ENCODE peak calls at places on chromosomes 16 and 17, in five cellular contexts. One of them, this sample, is unnamed.

GRCh38 chr17:64008830-64009229 is 10.7 kb downstream of the PRR29 start:
- DNase-seq in lower leg skin: no peak
- DNase-seq in IMR-90: no peak
- DNase-seq in AG09309: no peak
- DNase-seq in breast epithelium: no peak
- DNase-seq in this sample: no peak

GRCh38 chr17:7285679-7286078 is 4.2 kb downstream of the SLC2A4 start:
- DNase-seq in lower leg skin: no peak
- DNase-seq in IMR-90: no peak
- DNase-seq in AG09309: no peak
- DNase-seq in breast epithelium: no peak
- DNase-seq in this sample: no peak

GRCh38 chr16:25066747-25067631 is 44.6 kb upstream of the LCMT1 start:
- DNase-seq in lower leg skin: peak
- DNase-seq in IMR-90: peak
- DNase-seq in AG09309: no peak
- DNase-seq in breast epithelium: peak
- DNase-seq in this sample: peak

GRCh38 chr16:72261127-72261526 is 89.2 kb upstream of the PMFBP1 start:
- DNase-seq in lower leg skin: no peak
- DNase-seq in IMR-90: no peak
- DNase-seq in AG09309: no peak
- DNase-seq in breast epithelium: no peak
- DNase-seq in this sample: no peak

GRCh38 chr17:35588196-35588920 is 1.2 kb downstream of the AP2B1 start:
- DNase-seq in lower leg skin: no peak
- DNase-seq in IMR-90: peak
- DNase-seq in AG09309: no peak
- DNase-seq in breast epithelium: no peak
- DNase-seq in this sample: peak

GRCh38 chr16:23052908-23053580 is 96.2 kb downstream of the USP31 start:
- DNase-seq in lower leg skin: no peak
- DNase-seq in IMR-90: no peak
- DNase-seq in AG09309: no peak
- DNase-seq in breast epithelium: no peak
- DNase-seq in this sample: no peak

GRCh38 chr17:7842380-7842949 is 8.4 kb downstream of the KDM6B start:
- DNase-seq in lower leg skin: no peak
- DNase-seq in IMR-90: peak
- DNase-seq in AG09309: no peak
- DNase-seq in breast epithelium: peak
- DNase-seq in this sample: peak

GRCh38 chr16:1791256-1791942 is 2.1 kb downstream of the IGFALS start:
- DNase-seq in lower leg skin: no peak
- DNase-seq in IMR-90: no peak
- DNase-seq in AG09309: no peak
- DNase-seq in breast epithelium: no peak
- DNase-seq in this sample: no peak

GRCh38 chr16:54284319-54284930 is 2.2 kb downstream of the IRX3 start:
- DNase-seq in lower leg skin: no peak
- DNase-seq in IMR-90: no peak
- DNase-seq in AG09309: no peak
- DNase-seq in breast epithelium: no peak
- DNase-seq in this sample: no peak

GRCh38 chr16:56294599-56294998 is 103.3 kb downstream of the GNAO1 start:
- DNase-seq in lower leg skin: no peak
- DNase-seq in IMR-90: peak
- DNase-seq in AG09309: peak
- DNase-seq in breast epithelium: no peak
- DNase-seq in this sample: peak

GRCh38 chr16:53789159-53789558 is 85.2 kb downstream of the FTO start:
- DNase-seq in lower leg skin: no peak
- DNase-seq in IMR-90: peak
- DNase-seq in AG09309: peak
- DNase-seq in breast epithelium: no peak
- DNase-seq in this sample: peak

GRCh38 chr17:80029235-80029974 is 6.3 kb downstream of the TBC1D16 start:
- DNase-seq in lower leg skin: peak
- DNase-seq in IMR-90: peak
- DNase-seq in AG09309: peak
- DNase-seq in breast epithelium: peak
- DNase-seq in this sample: peak

GRCh38 chr17:51397361-51398127 is 137.2 kb downstream of the UTP18 start:
- DNase-seq in lower leg skin: no peak
- DNase-seq in IMR-90: peak
- DNase-seq in AG09309: peak
- DNase-seq in breast epithelium: no peak
- DNase-seq in this sample: peak

DNA sequence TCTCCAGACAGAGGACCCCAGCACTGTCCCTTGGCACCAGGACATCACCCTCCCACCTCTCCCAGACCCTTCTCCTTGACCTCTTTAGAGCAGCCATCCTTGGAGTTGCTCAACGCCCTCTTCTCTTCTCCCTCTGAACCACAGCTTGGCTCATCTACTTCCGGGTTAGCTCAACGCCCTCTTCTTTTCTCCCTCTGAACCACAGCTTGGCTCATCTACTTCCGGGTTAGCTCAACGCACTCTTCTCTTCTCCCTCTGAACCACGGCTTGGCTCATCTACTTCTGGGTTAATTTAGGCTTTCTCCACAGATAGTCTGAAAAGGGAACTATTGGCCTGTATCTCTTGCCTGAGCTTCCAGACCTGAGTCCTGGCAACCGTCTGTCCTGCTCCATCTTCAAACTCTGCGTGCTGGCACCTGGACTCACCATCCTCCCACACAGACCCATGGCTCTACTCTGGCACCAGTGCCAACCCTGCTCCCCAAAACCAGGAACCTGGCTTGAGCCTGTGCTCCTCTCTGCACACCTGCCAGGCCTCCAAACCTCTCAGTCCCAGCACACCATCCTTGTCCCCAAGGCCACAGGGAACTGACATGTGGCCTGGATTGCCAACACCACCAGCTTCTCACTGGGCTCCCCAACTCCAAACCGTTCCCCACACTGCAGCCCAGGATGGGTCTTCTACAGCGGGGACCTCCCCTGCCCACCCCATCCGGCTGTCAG is 25.3 kb upstream of the FAAP100 start:
- DNase-seq in lower leg skin: no peak
- DNase-seq in IMR-90: no peak
- DNase-seq in AG09309: no peak
- DNase-seq in breast epithelium: no peak
- DNase-seq in this sample: peak
- H3K4me3 ChIP-seq in lower leg skin: no peak
- H3K4me3 ChIP-seq in IMR-90: no peak
- H3K4me3 ChIP-seq in AG09309: no peak
- H3K4me3 ChIP-seq in breast epithelium: peak
- H3K4me3 ChIP-seq in this sample: peak

GRCh38 chr16:49542391-49542891 is 168.8 kb downstream of the C16orf78 start:
- DNase-seq in lower leg skin: no peak
- DNase-seq in IMR-90: no peak
- DNase-seq in AG09309: no peak
- DNase-seq in breast epithelium: no peak
- DNase-seq in this sample: no peak

GRCh38 chr16:49544828-49545227 is 171.2 kb downstream of the C16orf78 start:
- DNase-seq in lower leg skin: no peak
- DNase-seq in IMR-90: no peak
- DNase-seq in AG09309: no peak
- DNase-seq in breast epithelium: no peak
- DNase-seq in this sample: no peak

GRCh38 chr16:49545243-49545642 is 171.6 kb downstream of the C16orf78 start:
- DNase-seq in lower leg skin: no peak
- DNase-seq in IMR-90: no peak
- DNase-seq in AG09309: no peak
- DNase-seq in breast epithelium: no peak
- DNase-seq in this sample: no peak

GRCh38 chr16:49540836-49541235 is 167.2 kb downstream of the C16orf78 start:
- DNase-seq in lower leg skin: no peak
- DNase-seq in IMR-90: no peak
- DNase-seq in AG09309: no peak
- DNase-seq in breast epithelium: no peak
- DNase-seq in this sample: no peak

DNA sequence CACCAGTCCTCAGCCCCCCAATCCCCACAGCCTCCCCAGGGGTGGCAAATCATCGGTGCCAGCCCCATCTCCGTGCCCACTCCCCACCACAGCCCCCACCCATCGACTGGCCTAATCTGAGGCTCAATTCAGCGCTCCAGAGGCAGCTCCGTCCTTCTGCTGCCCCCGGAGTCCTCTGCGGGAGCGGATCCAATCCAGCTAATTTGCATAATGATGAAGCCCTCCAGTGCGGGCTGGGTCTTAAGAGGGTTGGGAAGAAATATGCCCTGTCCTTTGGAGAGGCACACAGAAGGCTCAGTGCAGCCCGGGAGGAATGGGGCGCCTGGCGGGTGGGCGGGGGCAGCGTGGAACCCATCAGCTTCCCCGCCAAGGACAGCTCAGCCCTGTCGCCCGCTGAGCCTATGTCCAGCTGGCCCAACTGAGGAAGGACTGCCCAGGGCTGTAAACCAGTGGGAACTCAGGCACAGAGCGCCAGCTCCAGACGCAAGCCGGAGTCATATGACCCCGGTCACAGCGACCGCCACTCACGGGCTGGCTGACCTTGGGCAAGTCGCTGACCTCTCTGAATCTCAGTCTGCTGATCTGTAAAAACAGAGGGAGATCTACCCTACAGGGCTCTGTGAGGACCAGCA is 169.8 kb downstream of the C16orf78 start:
- DNase-seq in lower leg skin: no peak
- DNase-seq in IMR-90: no peak
- DNase-seq in AG09309: no peak
- DNase-seq in breast epithelium: no peak
- DNase-seq in this sample: no peak
- TF ChIP-seq CTCF in lower leg skin: no peak
- TF ChIP-seq CTCF in IMR-90: no peak
- TF ChIP-seq CTCF in AG09309: no peak
- TF ChIP-seq CTCF in breast epithelium: no peak
- TF ChIP-seq CTCF in this sample: no peak

GRCh38 chr17:75244133-75244866 is 17.1 kb downstream of the GGA3 start:
- DNase-seq in lower leg skin: no peak
- DNase-seq in IMR-90: no peak
- DNase-seq in AG09309: no peak
- DNase-seq in breast epithelium: no peak
- DNase-seq in this sample: no peak

GRCh38 chr17:75241996-75242460 is 19.4 kb downstream of the GGA3 start:
- DNase-seq in lower leg skin: no peak
- DNase-seq in IMR-90: peak
- DNase-seq in AG09309: no peak
- DNase-seq in breast epithelium: no peak
- DNase-seq in this sample: peak

GRCh38 chr17:75246404-75246803 is 15.0 kb downstream of the GGA3 start:
- DNase-seq in lower leg skin: no peak
- DNase-seq in IMR-90: no peak
- DNase-seq in AG09309: no peak
- DNase-seq in breast epithelium: peak
- DNase-seq in this sample: no peak

GRCh38 chr17:75242461-75243042 is 18.9 kb downstream of the GGA3 start:
- DNase-seq in lower leg skin: no peak
- DNase-seq in IMR-90: no peak
- DNase-seq in AG09309: no peak
- DNase-seq in breast epithelium: no peak
- DNase-seq in this sample: no peak

DNA sequence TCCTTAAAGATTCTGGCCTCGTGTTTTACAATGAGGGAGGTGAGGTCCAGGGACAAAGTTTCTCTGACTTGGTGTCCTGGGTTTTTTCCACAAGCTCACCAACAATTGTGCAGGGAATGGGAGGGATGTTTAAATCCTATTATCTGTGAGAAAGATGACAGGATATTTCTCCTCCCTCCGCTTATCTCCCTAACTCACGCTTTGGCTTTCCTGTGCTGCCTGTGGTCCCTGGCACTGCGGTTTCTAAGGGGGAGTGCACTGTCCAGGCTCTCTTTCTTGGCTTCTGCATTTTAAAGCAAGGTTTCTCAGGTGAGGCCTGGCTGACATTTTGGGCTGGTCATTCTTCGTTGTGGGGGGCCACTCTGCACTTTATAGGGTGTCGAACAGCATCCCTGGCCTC is 16.4 kb downstream of the GGA3 start:
- DNase-seq in lower leg skin: no peak
- DNase-seq in IMR-90: no peak
- DNase-seq in AG09309: no peak
- DNase-seq in breast epithelium: no peak
- DNase-seq in this sample: no peak
- H3K4me3 ChIP-seq in lower leg skin: no peak
- H3K4me3 ChIP-seq in IMR-90: no peak
- H3K4me3 ChIP-seq in AG09309: no peak
- H3K4me3 ChIP-seq in breast epithelium: no peak
- H3K4me3 ChIP-seq in this sample: no peak

GRCh38 chr16:85380002-85380395 is 233.1 kb upstream of the GSE1 start:
- DNase-seq in lower leg skin: no peak
- DNase-seq in IMR-90: no peak
- DNase-seq in AG09309: no peak
- DNase-seq in breast epithelium: no peak
- DNase-seq in this sample: no peak
- TF ChIP-seq CTCF in lower leg skin: no peak
- TF ChIP-seq CTCF in IMR-90: no peak
- TF ChIP-seq CTCF in AG09309: no peak
- TF ChIP-seq CTCF in breast epithelium: no peak
- TF ChIP-seq CTCF in this sample: no peak

DNA sequence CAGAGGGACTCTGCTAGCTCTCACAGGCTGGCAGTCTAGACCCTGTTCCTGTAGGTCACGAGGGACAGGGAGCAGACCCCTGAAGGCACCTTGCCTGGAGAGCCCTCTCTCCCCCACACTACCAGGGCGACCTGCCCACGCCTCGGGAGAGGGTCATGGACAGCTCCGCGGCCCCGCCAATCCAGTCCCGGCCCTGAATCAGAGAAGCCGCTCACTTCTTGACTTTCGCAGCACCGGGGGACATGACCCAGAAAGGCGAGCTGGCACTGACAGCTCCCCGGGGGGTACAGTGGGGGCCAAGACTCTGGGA is 5.1 kb downstream of the KIFC3 start:
- DNase-seq in lower leg skin: no peak
- DNase-seq in IMR-90: no peak
- DNase-seq in AG09309: no peak
- DNase-seq in breast epithelium: no peak
- DNase-seq in this sample: no peak
- H3K4me3 ChIP-seq in lower leg skin: no peak
- H3K4me3 ChIP-seq in IMR-90: no peak
- H3K4me3 ChIP-seq in AG09309: no peak
- H3K4me3 ChIP-seq in breast epithelium: peak
- H3K4me3 ChIP-seq in this sample: no peak

DNA sequence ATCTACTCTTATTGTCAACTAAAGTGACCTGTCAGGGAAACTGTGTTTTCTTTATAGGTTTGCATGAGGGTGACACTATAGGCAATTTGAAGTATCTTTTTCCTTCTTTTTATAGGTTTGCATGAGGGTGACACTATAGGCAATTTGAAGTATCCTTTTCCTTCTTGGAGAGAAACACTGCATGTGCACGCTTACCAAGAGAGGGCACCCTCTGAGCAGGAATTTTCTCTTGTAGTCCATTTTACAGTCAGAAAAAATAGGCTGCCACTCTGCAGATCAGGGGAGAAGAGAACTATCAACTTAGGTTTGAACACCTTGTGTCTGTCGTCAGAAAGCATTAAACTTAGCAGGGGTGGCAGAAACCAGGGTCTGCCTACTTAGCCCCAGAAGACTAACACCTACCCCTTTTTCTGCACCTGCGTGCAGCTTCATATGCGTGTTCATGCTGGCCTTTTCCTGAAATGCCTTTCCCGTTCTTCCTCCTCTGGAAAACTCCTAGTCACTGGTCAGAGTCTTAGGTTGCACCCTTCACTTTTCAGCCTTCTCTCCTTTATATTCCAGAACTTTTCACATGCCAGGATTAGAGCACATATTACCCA is 16.4 kb upstream of the SMIM36 start:
- DNase-seq in lower leg skin: peak
- DNase-seq in IMR-90: peak
- DNase-seq in AG09309: peak
- DNase-seq in breast epithelium: no peak
- DNase-seq in this sample: peak
- TF ChIP-seq CTCF in lower leg skin: no peak
- TF ChIP-seq CTCF in IMR-90: peak
- TF ChIP-seq CTCF in AG09309: peak
- TF ChIP-seq CTCF in breast epithelium: no peak
- TF ChIP-seq CTCF in this sample: peak